ENCODE peak calls at places on chromosomes 6 and 20, in four cellular contexts. One of them, this sample, is unnamed.

GRCh38 chr20:37438464-37439222 is 82.4 kb upstream of the NNAT start:
- DNase-seq in tibial artery: no peak
- DNase-seq in A549: no peak
- DNase-seq in upper lobe of left lung: no peak
- DNase-seq in this sample: no peak

GRCh38 chr6:16802071-16802470 is 40.8 kb upstream of the ATXN1 start:
- DNase-seq in tibial artery: peak
- DNase-seq in A549: no peak
- DNase-seq in upper lobe of left lung: no peak
- DNase-seq in this sample: no peak

GRCh38 chr6:129835691-129836090 is 25.4 kb downstream of the TMEM244 start:
- DNase-seq in tibial artery: no peak
- DNase-seq in A549: no peak
- DNase-seq in upper lobe of left lung: no peak
- DNase-seq in this sample: no peak

GRCh38 chr20:34301587-34302311 is 1.4 kb downstream of the AHCY start:
- DNase-seq in tibial artery: no peak
- DNase-seq in A549: no peak
- DNase-seq in upper lobe of left lung: no peak
- DNase-seq in this sample: no peak

GRCh38 chr6:40931927-40932326 is 107.1 kb downstream of the UNC5CL start:
- DNase-seq in tibial artery: no peak
- DNase-seq in A549: no peak
- DNase-seq in upper lobe of left lung: no peak
- DNase-seq in this sample: no peak

GRCh38 chr20:4181956-4182945 is 166.9 kb upstream of the RNF24 start:
- DNase-seq in tibial artery: no peak
- DNase-seq in A549: no peak
- DNase-seq in upper lobe of left lung: no peak
- DNase-seq in this sample: no peak

GRCh38 chr20:33992145-33992922 is 1.4 kb upstream of the RALY start:
- DNase-seq in tibial artery: no peak
- DNase-seq in A549: peak
- DNase-seq in upper lobe of left lung: no peak
- DNase-seq in this sample: no peak

GRCh38 chr6:37693546-37694250 is 4.0 kb downstream of the MDGA1 start:
- DNase-seq in tibial artery: no peak
- DNase-seq in A549: no peak
- DNase-seq in upper lobe of left lung: no peak
- DNase-seq in this sample: no peak

GRCh38 chr20:635609-636338 is 17.2 kb downstream of the SRXN1 start:
- DNase-seq in tibial artery: no peak
- DNase-seq in A549: no peak
- DNase-seq in upper lobe of left lung: no peak
- DNase-seq in this sample: no peak

GRCh38 chr20:62367483-62368302 is 581 bp upstream of the LAMA5 start:
- DNase-seq in tibial artery: no peak
- DNase-seq in A549: no peak
- DNase-seq in upper lobe of left lung: no peak
- DNase-seq in this sample: no peak

GRCh38 chr6:15086273-15087158 is 159.4 kb upstream of the JARID2 start:
- DNase-seq in tibial artery: no peak
- DNase-seq in A549: no peak
- DNase-seq in upper lobe of left lung: no peak
- DNase-seq in this sample: no peak

GRCh38 chr6:18488526-18489270 is 101.5 kb downstream of the RNF144B start:
- DNase-seq in tibial artery: no peak
- DNase-seq in A549: no peak
- DNase-seq in upper lobe of left lung: no peak
- DNase-seq in this sample: no peak

GRCh38 chr6:137240168-137240567 is 21.0 kb upstream of the IFNGR1 start:
- DNase-seq in tibial artery: peak
- DNase-seq in A549: no peak
- DNase-seq in upper lobe of left lung: peak
- DNase-seq in this sample: no peak

GRCh38 chr20:878511-879307 is 37.4 kb downstream of the ANGPT4 start:
- DNase-seq in tibial artery: no peak
- DNase-seq in A549: peak
- DNase-seq in upper lobe of left lung: no peak
- DNase-seq in this sample: no peak

GRCh38 chr20:58478141-58478805 is 36.9 kb downstream of the APCDD1L start:
- DNase-seq in tibial artery: no peak
- DNase-seq in A549: no peak
- DNase-seq in upper lobe of left lung: no peak
- DNase-seq in this sample: no peak

GRCh38 chr20:46681032-46681854 is 8.0 kb downstream of the TP53RK start:
- DNase-seq in tibial artery: peak
- DNase-seq in A549: peak
- DNase-seq in upper lobe of left lung: peak
- DNase-seq in this sample: peak

GRCh38 chr6:123062645-123063044 is 66.6 kb downstream of the CLVS2 start:
- DNase-seq in tibial artery: no peak
- DNase-seq in A549: no peak
- DNase-seq in upper lobe of left lung: no peak
- DNase-seq in this sample: no peak

GRCh38 chr6:46032112-46032998 is 16.7 kb upstream of the CLIC5 start:
- DNase-seq in tibial artery: no peak
- DNase-seq in A549: no peak
- DNase-seq in upper lobe of left lung: no peak
- DNase-seq in this sample: no peak

GRCh38 chr6:28558629-28559028 is 32.9 kb downstream of the GPX5 start:
- DNase-seq in tibial artery: no peak
- DNase-seq in A549: no peak
- DNase-seq in upper lobe of left lung: no peak
- DNase-seq in this sample: no peak

GRCh38 chr20:33964431-33964830 is 29.3 kb upstream of the RALY start:
- DNase-seq in tibial artery: no peak
- DNase-seq in A549: no peak
- DNase-seq in upper lobe of left lung: no peak
- DNase-seq in this sample: no peak

GRCh38 chr6:40276176-40276575 is 311.0 kb downstream of the LRFN2 start:
- DNase-seq in tibial artery: no peak
- DNase-seq in A549: no peak
- DNase-seq in upper lobe of left lung: no peak
- DNase-seq in this sample: no peak

DNA sequence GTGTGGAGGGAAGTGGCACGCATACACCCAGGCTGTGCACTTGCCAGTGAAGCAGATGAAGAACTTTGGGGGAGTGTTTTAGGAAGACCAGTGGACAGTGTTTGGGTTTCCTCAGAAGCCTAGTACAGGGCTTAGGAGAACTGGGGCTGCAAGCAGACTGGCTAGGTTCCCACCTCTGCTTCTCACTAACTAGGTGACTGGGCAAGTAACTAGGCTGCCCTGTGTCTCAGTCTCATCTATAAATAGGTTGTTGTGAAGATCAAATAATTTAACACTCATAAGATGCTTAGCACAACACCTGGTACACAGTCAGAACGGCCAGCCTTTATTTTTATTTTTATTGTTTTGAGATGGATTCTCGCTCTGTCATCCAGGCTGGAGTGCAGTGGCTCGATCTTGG is 312.1 kb downstream of the CDH26 start:
- DNase-seq in tibial artery: no peak
- DNase-seq in A549: no peak
- DNase-seq in upper lobe of left lung: no peak
- DNase-seq in this sample: no peak
- H3K27ac ChIP-seq in tibial artery: no peak
- H3K27ac ChIP-seq in A549: no peak
- H3K27ac ChIP-seq in upper lobe of left lung: no peak
- H3K27ac ChIP-seq in this sample: no peak

GRCh38 chr6:159311618-159312017 is 142.4 kb downstream of the FNDC1 start:
- DNase-seq in tibial artery: no peak
- DNase-seq in A549: no peak
- DNase-seq in upper lobe of left lung: no peak
- DNase-seq in this sample: no peak
- TF ChIP-seq CTCF in tibial artery: no peak
- TF ChIP-seq CTCF in A549: no peak
- TF ChIP-seq CTCF in upper lobe of left lung: no peak
- TF ChIP-seq CTCF in this sample: no peak

GRCh38 chr20:41213150-41213820 is 75.9 kb downstream of the PLCG1 start:
- DNase-seq in tibial artery: no peak
- DNase-seq in A549: no peak
- DNase-seq in upper lobe of left lung: no peak
- DNase-seq in this sample: no peak
- H3K27ac ChIP-seq in tibial artery: no peak
- H3K27ac ChIP-seq in A549: no peak
- H3K27ac ChIP-seq in upper lobe of left lung: no peak
- H3K27ac ChIP-seq in this sample: no peak

DNA sequence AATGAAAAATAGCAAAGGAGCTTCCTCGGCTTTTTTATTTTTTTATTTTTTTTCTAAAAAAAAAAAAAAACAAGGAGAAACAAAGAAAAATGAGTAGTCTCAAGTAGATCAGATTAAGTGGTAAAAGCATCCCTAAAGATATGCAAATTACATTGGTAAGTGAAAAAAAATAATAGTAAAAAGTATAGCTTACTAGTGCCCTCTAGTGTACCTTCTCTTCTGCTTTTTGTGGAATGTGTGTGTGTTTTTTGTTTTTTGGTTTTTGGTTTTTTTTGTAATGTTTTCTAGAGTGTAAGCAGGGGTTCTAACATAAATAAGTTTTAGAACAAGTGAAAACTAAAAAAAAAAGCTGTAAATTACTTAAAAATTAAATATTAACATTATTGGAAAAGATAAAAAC is 1062.0 kb downstream of the HACE1 start:
- DNase-seq in tibial artery: no peak
- DNase-seq in A549: no peak
- DNase-seq in upper lobe of left lung: no peak
- DNase-seq in this sample: no peak
- TF ChIP-seq CTCF in tibial artery: no peak
- TF ChIP-seq CTCF in A549: peak
- TF ChIP-seq CTCF in upper lobe of left lung: no peak
- TF ChIP-seq CTCF in this sample: no peak

DNA sequence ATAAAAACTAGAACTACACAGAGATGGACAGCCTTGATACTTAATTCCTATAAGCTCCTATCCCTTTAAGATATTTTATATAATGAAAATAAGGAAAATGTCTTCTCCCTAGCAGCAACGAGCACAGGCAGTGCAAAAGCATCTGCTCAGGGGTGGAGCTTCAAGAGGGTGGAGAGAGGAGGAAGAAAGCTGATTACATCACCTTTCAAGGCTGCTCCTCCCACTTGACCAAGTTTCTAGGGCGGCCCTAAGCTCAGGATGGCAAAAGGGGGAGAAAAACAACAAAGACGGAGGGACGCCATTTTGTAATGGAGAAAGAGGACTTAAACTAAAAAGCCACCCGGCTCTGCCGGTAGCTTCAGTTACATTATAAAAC is 2.2 kb downstream of the PPP1R10 start:
- DNase-seq in tibial artery: peak
- DNase-seq in A549: peak
- DNase-seq in upper lobe of left lung: peak
- DNase-seq in this sample: peak
- H3K27ac ChIP-seq in tibial artery: peak
- H3K27ac ChIP-seq in A549: peak
- H3K27ac ChIP-seq in upper lobe of left lung: peak
- H3K27ac ChIP-seq in this sample: peak

DNA sequence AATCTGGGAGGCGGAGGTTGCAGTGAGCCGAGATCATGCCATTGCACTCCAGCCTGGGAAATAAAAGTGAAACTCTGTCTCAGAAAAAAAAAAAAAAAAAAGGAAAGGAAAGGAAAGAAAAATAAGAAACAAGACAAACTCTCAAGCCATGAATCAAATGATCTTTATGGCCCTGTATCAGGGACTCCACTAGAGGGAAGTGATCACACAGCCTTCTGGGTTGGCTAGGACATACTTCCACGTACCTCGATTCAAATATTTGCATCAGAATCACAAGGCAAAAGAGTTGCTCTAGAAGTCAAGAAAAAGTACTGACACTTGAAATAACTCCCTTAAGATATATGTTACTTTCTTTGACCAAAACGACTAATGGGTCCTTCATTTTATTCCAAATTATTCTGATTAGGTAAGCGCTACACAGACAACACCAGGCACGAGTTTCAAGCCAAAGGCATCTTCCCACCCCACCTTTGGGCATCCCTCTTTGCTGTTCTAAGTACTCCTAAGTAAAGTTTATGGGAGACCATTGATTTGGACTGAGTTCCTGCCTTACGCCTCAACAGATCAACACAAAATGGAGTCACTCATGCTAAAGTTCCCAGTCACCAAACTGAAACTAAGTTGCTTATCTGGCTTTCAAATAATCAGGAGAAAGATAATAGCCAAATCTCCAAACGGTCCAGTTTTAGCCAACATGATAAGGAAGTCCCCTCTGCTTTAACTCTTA is 77.5 kb upstream of the NT5E start:
- DNase-seq in tibial artery: no peak
- DNase-seq in A549: no peak
- DNase-seq in upper lobe of left lung: no peak
- DNase-seq in this sample: no peak
- TF ChIP-seq CTCF in tibial artery: peak
- TF ChIP-seq CTCF in A549: no peak
- TF ChIP-seq CTCF in upper lobe of left lung: no peak
- TF ChIP-seq CTCF in this sample: no peak